ENCODE peak calls at places on chromosomes 4 and X, in four cellular contexts. D is GM23248, B is mesendoderm, T is pancreas. A is an unnamed sample.

GRCh38 chrX:27660878-27661277 is 70.7 kb downstream of the DCAF8L2 start:
- DNase-seq in D (no peak), B (peak; percentile 20), T (no peak), A (no peak)

GRCh38 chrX:104659037-104659744 is 93.2 kb downstream of the IL1RAPL2 start:
- DNase-seq in D (no peak), B (no peak), T (peak; percentile 36), A (peak; percentile 29)

GRCh38 chrX:1392376-1393130 is 640 bp upstream of the SLC25A6 start:
- DNase-seq in D (peak; percentile 87), B (peak; percentile 82), T (peak; percentile 72), A (peak; percentile 81)

GRCh38 chrX:145910017-145910416 is 92.4 kb downstream of the SLITRK2 start:
- DNase-seq in D (no peak), B (peak; percentile 24), T (no peak), A (no peak)

GRCh38 chr4:186931519-186931918 is 207.9 kb upstream of the FAT1 start:
- DNase-seq in D (peak; percentile 79), B (no peak), T (no peak), A (no peak)

GRCh38 chr4:22720091-22720490 is 27.4 kb downstream of the GBA3 start:
- DNase-seq in D (no peak), B (no peak), T (no peak), A (no peak)

GRCh38 chr4:183609151-183609550 is 49.8 kb downstream of the RWDD4 start:
- DNase-seq in D (no peak), B (no peak), T (no peak), A (no peak)

GRCh38 chr4:181671672-181672071 is 571.5 kb upstream of the TENM3 start:
- DNase-seq in D (no peak), B (no peak), T (no peak), A (no peak)

GRCh38 chr4:110634320-110635154 is 11.7 kb upstream of the PITX2 start:
- DNase-seq in D (no peak), B (peak; percentile 40), T (no peak), A (no peak)

DNA sequence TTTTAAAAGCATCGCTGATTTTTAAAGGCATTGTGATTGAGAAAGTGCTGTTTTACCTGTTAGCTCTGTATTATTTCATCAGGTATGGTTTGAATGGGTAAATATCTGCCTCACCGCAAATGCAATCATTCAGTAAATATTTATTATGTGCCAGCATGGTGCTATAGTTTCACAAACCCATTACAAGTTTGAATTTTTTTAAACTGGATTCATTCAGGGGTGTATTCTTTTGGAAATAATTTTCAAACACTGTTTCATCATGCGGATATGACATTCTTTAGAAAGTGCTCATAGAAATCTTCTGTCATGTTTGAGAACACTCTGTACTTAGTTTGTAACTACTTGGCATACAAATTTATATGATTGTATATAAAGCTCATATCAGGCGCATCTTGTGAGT is 37.2 kb downstream of the LIMCH1 start:
- DNase-seq in D (peak; percentile 24), B (no peak), T (no peak), A (no peak)
- H3K4me3 ChIP-seq in D (no peak overlapping the region), B (no peak overlapping the region), T (no peak overlapping the region), A (no peak overlapping the region)

GRCh38 chr4:30537462-30537861 is 182.7 kb upstream of the PCDH7 start:
- DNase-seq in D (peak; percentile 24), B (peak; percentile 15), T (no peak), A (no peak)

GRCh38 chr4:30538794-30539193 is 181.4 kb upstream of the PCDH7 start:
- DNase-seq in D (no peak), B (no peak), T (no peak), A (no peak)

DNA sequence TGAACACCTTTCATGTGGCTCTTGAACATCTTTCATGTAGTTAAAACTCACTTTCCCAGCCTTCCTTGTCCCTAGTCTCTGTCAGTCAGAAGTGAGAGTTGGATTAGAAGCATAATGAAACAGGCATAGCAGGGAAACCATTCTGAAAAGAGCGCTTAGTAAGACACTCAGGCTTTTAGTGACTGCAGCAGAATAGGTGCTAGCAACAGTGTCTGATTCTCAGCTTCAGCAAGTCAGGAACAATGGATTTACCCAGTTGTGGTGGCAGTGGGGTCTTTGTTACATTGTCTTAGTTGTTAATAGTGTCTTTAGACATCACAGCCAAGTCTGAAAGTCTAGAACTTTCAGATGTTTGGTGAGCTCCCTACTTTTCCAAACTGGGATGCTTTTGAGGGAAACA is 177.1 kb upstream of the PCDH7 start:
- DNase-seq in D (no peak), B (peak; percentile 43), T (no peak), A (no peak)
- H3K4me3 ChIP-seq in D (no peak overlapping the region), B (no peak overlapping the region), T (no peak overlapping the region), A (no peak overlapping the region)

GRCh38 chr4:89054627-89055026 is 2.4 kb downstream of the FAM13A start:
- DNase-seq in D (no peak), B (no peak), T (no peak), A (no peak)

GRCh38 chr4:89056953-89057398 is at the start of gene FAM13A:
- DNase-seq in D (peak; percentile 98), B (peak; percentile 98), T (peak; percentile 84), A (peak; percentile 83)

GRCh38 chr4:89055157-89056080 is 1.6 kb downstream of the FAM13A start:
- DNase-seq in D (peak; percentile 28), B (peak; percentile 70), T (no peak), A (no peak)

DNA sequence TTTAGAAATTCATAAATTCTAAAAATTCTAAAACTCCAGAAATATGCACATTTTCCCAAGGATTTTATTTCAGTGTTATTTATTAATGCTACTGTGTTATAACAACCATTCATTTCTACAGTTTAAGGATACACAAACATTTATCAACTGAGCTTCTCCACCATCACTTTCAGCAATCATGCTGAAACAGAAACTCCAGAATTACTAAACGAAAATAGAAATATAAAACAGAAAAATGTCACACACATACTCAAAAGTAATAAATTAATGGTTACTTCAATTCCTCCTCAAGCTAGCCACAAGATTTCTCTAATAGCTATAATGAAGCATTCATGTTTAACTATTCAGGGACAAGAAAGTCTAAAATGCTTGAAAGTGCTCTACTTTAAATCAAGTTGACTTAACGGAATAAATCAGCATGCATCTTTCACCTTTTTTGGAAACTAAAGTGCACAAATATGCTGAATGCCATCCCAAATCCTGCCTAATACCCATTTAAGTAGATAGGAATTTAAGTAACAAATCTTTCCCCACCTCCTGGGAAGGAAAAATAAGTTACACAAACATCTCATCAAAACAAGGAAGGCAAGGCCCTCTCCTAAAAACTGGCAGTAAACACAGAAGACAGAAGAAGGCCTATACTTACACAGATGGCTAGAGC is 563 bp downstream of the FAM13A start:
- DNase-seq in D (no peak), B (no peak), T (no peak), A (no peak)
- H3K4me3 ChIP-seq in D (peak overlapping the region; percentile 87), B (peak overlapping the region; percentile 2), T (peak overlapping the region; percentile 27), A (peak overlapping the region; percentile 56)

DNA sequence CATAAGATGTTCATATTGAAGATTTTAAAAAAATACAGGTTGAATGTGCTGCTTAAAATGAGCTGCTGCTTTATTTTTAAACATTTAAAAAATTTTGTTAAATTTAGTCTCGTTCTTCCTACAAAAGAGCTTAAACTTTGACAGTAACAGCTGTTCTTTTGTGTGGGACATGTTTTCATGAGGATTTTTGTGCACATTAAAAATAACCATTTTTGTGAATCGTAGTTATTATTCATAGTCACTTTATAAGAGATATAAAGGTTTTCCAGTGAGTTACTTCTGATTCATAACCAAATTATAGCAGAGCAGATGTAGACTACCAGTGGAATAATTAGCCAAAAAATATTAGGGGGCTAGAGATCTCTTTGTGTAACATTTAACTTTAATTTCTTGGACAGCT is 24.1 kb downstream of the RBPJ start:
- DNase-seq in D (no peak), B (no peak), T (no peak), A (no peak)
- H3K4me3 ChIP-seq in D (no peak overlapping the region), B (no peak overlapping the region), T (no peak overlapping the region), A (no peak overlapping the region)

DNA sequence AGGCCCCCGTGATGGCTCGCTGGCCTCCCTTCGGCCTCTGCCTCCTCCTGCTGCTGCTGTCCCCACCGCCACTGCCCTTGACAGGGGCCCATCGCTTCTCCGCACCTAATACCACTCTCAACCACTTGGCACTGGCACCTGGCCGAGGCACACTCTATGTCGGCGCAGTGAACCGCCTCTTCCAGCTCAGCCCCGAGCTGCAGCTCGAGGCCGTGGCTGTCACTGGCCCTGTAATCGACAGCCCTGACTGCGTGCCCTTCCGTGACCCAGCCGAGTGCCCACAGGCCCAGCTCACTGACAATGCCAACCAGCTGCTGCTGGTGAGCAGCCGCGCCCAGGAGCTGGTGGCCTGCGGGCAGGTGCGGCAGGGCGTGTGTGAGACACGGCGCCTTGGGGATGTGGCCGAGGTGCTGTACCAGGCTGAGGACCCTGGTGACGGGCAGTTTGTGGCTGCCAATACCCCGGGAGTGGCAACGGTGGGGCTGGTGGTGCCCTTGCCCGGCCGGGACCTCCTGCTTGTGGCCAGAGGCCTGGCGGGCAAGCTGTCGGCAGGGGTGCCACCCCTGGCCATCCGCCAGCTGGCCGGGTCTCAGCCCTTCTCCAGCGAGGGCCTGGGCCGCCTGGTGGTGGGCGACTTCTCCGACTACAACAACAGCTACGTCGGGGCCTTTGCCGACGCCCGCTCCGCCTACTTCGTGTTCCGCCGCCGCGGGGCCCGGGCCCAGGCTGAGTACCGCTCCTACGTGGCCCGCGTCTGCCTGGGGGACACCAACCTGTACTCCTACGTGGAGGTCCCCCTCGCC is 3.0 kb downstream of the PLXNB3 start:
- DNase-seq in D (no peak), B (no peak), T (no peak), A (peak; percentile 29)
- H3K4me3 ChIP-seq in D (no peak overlapping the region), B (no peak overlapping the region), T (no peak overlapping the region), A (no peak overlapping the region)

GRCh38 chr4:1200425-1201035 is 28.1 kb upstream of the SPON2 start:
- DNase-seq in D (peak; percentile 91), B (peak; percentile 24), T (no peak), A (peak; percentile 87)

GRCh38 chr4:1201851-1202525 is 29.6 kb upstream of the SPON2 start:
- DNase-seq in D (peak; percentile 35), B (no peak), T (no peak), A (peak; percentile 42)

GRCh38 chr4:1204286-1204827 is 32.0 kb upstream of the SPON2 start:
- DNase-seq in D (no peak), B (no peak), T (no peak), A (peak; percentile 38)

GRCh38 chr4:1204828-1205591 is 32.6 kb upstream of the SPON2 start:
- DNase-seq in D (no peak), B (no peak), T (no peak), A (peak; percentile 29)

DNA sequence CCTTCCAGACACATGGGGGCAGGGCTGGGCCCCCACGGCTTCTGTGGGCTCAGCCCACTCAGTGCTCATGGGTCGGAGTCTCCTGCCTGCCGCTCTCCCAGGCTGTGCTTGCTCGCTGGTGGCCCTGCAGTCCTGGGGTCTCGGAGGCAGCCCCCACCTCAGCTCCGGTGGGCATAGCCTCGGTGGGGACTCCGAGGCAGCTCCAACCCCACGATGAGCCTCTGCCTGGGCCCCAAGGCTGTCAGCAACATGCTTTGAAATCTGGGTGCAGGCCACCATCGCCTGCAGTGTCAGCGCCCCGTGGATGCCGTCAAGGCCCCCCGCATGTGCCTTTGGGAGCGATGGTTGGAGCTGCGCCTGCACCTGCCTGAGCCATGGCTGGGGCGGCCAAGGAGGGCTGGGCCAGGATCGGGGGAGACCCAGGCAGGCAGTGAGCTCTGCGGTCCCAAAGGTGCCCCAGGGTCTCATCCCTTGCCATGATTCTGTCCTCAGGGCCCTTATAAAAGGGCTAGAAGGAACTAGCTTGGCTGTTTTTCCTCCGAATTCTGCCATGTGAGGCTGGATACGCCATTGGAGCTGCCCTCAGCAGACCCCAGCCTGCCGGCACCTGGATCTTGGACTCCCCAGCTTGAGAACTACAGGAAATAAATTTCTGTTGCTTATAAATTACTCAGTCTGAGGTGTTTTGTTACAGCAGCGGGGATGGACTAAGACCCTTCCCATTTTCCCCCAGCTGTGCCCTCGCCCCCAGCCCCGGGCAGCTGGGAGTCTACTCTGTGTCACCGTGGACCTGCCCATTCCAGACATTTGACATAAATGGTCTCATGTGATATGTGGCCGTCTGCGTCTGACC is 30.4 kb upstream of the SPON2 start:
- DNase-seq in D (no peak), B (no peak), T (no peak), A (no peak)
- H3K4me3 ChIP-seq in D (no peak overlapping the region), B (no peak overlapping the region), T (no peak overlapping the region), A (no peak overlapping the region)